ENCODE peak calls at places on chromosomes 16 and 17, in six cellular contexts. One of them, this sample, is unnamed.

GRCh38 chr16:86638642-86639041 is 60.3 kb downstream of the FOXL1 start:
- DNase-seq in HTR-8/SVneo: no peak
- DNase-seq in activated T-cell treated with anti-CD3 and anti-CD28 coated beads for 1 hour: no peak
- DNase-seq in left lung: peak; percentile 53
- DNase-seq in NCI-H1092 treated with DMSO at 0.1 percent for 48 hours: no peak
- DNase-seq in Jurkat, Clone E6-1: no peak
- DNase-seq in this sample: no peak

GRCh38 chr17:9645858-9646555 is 690 bp downstream of the USP43 start:
- DNase-seq in HTR-8/SVneo: no peak
- DNase-seq in Jurkat, Clone E6-1: no peak
- DNase-seq in NCI-H1092 treated with DMSO at 0.1 percent for 48 hours: no peak
- DNase-seq in left lung: peak; percentile 89
- DNase-seq in activated T-cell treated with anti-CD3 and anti-CD28 coated beads for 1 hour: no peak
- DNase-seq in this sample: peak; percentile 21

GRCh38 chr16:55832788-55833583 is at the start of gene CES1:
- DNase-seq in HTR-8/SVneo: no peak
- DNase-seq in NCI-H1092 treated with DMSO at 0.1 percent for 48 hours: no peak
- DNase-seq in left lung: peak; percentile 87
- DNase-seq in activated T-cell treated with anti-CD3 and anti-CD28 coated beads for 1 hour: no peak
- DNase-seq in Jurkat, Clone E6-1: no peak
- DNase-seq in this sample: no peak

GRCh38 chr16:50680907-50681885 is at the start of gene SNX20:
- DNase-seq in activated T-cell treated with anti-CD3 and anti-CD28 coated beads for 1 hour: peak; percentile 55
- DNase-seq in HTR-8/SVneo: no peak
- DNase-seq in NCI-H1092 treated with DMSO at 0.1 percent for 48 hours: no peak
- DNase-seq in Jurkat, Clone E6-1: no peak
- DNase-seq in left lung: peak; percentile 84
- DNase-seq in this sample: no peak

GRCh38 chr17:31389673-31390381 is 1.6 kb upstream of the RAB11FIP4 start:
- DNase-seq in activated T-cell treated with anti-CD3 and anti-CD28 coated beads for 1 hour: no peak
- DNase-seq in NCI-H1092 treated with DMSO at 0.1 percent for 48 hours: no peak
- DNase-seq in Jurkat, Clone E6-1: no peak
- DNase-seq in HTR-8/SVneo: no peak
- DNase-seq in left lung: no peak
- DNase-seq in this sample: no peak

GRCh38 chr17:65794572-65794971 is 233.1 kb upstream of the AXIN2 start:
- DNase-seq in left lung: no peak
- DNase-seq in HTR-8/SVneo: peak; percentile 56
- DNase-seq in NCI-H1092 treated with DMSO at 0.1 percent for 48 hours: peak; percentile 8
- DNase-seq in Jurkat, Clone E6-1: peak; percentile 31
- DNase-seq in activated T-cell treated with anti-CD3 and anti-CD28 coated beads for 1 hour: no peak
- DNase-seq in this sample: no peak

GRCh38 chr17:56779898-56780777 is 53.6 kb downstream of the C17orf67 start:
- DNase-seq in NCI-H1092 treated with DMSO at 0.1 percent for 48 hours: peak; percentile 53
- DNase-seq in activated T-cell treated with anti-CD3 and anti-CD28 coated beads for 1 hour: peak; percentile 84
- DNase-seq in left lung: peak; percentile 99
- DNase-seq in HTR-8/SVneo: peak; percentile 84
- DNase-seq in Jurkat, Clone E6-1: peak; percentile 82
- DNase-seq in this sample: peak; percentile 30

GRCh38 chr17:83067071-83067717 is 12.2 kb upstream of the METRNL start:
- DNase-seq in activated T-cell treated with anti-CD3 and anti-CD28 coated beads for 1 hour: no peak
- DNase-seq in NCI-H1092 treated with DMSO at 0.1 percent for 48 hours: no peak
- DNase-seq in left lung: peak; percentile 69
- DNase-seq in Jurkat, Clone E6-1: no peak
- DNase-seq in HTR-8/SVneo: no peak
- DNase-seq in this sample: no peak

GRCh38 chr17:74743755-74744154 is 4.7 kb upstream of the NHERF1 start:
- DNase-seq in NCI-H1092 treated with DMSO at 0.1 percent for 48 hours: no peak
- DNase-seq in Jurkat, Clone E6-1: no peak
- DNase-seq in activated T-cell treated with anti-CD3 and anti-CD28 coated beads for 1 hour: no peak
- DNase-seq in left lung: no peak
- DNase-seq in HTR-8/SVneo: no peak
- DNase-seq in this sample: no peak

GRCh38 chr16:10923650-10924214 is 18.5 kb downstream of the DEXI start:
- DNase-seq in Jurkat, Clone E6-1: no peak
- DNase-seq in NCI-H1092 treated with DMSO at 0.1 percent for 48 hours: peak; percentile 21
- DNase-seq in HTR-8/SVneo: no peak
- DNase-seq in activated T-cell treated with anti-CD3 and anti-CD28 coated beads for 1 hour: no peak
- DNase-seq in left lung: no peak
- DNase-seq in this sample: no peak

GRCh38 chr17:61007980-61008379 is 330.3 kb downstream of the BCAS3 start:
- DNase-seq in Jurkat, Clone E6-1: no peak
- DNase-seq in left lung: no peak
- DNase-seq in NCI-H1092 treated with DMSO at 0.1 percent for 48 hours: no peak
- DNase-seq in activated T-cell treated with anti-CD3 and anti-CD28 coated beads for 1 hour: no peak
- DNase-seq in HTR-8/SVneo: no peak
- DNase-seq in this sample: no peak

GRCh38 chr16:46765050-46765449 is 16.9 kb upstream of the MYLK3 start:
- DNase-seq in activated T-cell treated with anti-CD3 and anti-CD28 coated beads for 1 hour: no peak
- DNase-seq in NCI-H1092 treated with DMSO at 0.1 percent for 48 hours: no peak
- DNase-seq in Jurkat, Clone E6-1: peak; percentile 20
- DNase-seq in HTR-8/SVneo: no peak
- DNase-seq in left lung: no peak
- DNase-seq in this sample: no peak

GRCh38 chr16:85249418-85249817 is 137.1 kb upstream of the CIBAR2 start:
- DNase-seq in activated T-cell treated with anti-CD3 and anti-CD28 coated beads for 1 hour: no peak
- DNase-seq in left lung: no peak
- DNase-seq in HTR-8/SVneo: no peak
- DNase-seq in NCI-H1092 treated with DMSO at 0.1 percent for 48 hours: no peak
- DNase-seq in Jurkat, Clone E6-1: no peak
- DNase-seq in this sample: no peak

GRCh38 chr17:16472539-16472938 is 19.5 kb downstream of the LRRC75A start:
- DNase-seq in HTR-8/SVneo: no peak
- DNase-seq in Jurkat, Clone E6-1: no peak
- DNase-seq in NCI-H1092 treated with DMSO at 0.1 percent for 48 hours: no peak
- DNase-seq in left lung: no peak
- DNase-seq in activated T-cell treated with anti-CD3 and anti-CD28 coated beads for 1 hour: no peak
- DNase-seq in this sample: no peak

GRCh38 chr17:48915459-48916282 is 7.5 kb downstream of the UBE2Z start:
- DNase-seq in NCI-H1092 treated with DMSO at 0.1 percent for 48 hours: no peak
- DNase-seq in left lung: no peak
- DNase-seq in HTR-8/SVneo: peak; percentile 62
- DNase-seq in Jurkat, Clone E6-1: no peak
- DNase-seq in activated T-cell treated with anti-CD3 and anti-CD28 coated beads for 1 hour: no peak
- DNase-seq in this sample: no peak

GRCh38 chr17:2955931-2956582 is 107.3 kb downstream of the OR1D5 start:
- DNase-seq in HTR-8/SVneo: no peak
- DNase-seq in activated T-cell treated with anti-CD3 and anti-CD28 coated beads for 1 hour: no peak
- DNase-seq in NCI-H1092 treated with DMSO at 0.1 percent for 48 hours: no peak
- DNase-seq in left lung: no peak
- DNase-seq in Jurkat, Clone E6-1: no peak
- DNase-seq in this sample: no peak

GRCh38 chr16:3017806-3018506 is at the start of gene CLDN6:
- DNase-seq in left lung: no peak
- DNase-seq in Jurkat, Clone E6-1: no peak
- DNase-seq in NCI-H1092 treated with DMSO at 0.1 percent for 48 hours: peak; percentile 12
- DNase-seq in activated T-cell treated with anti-CD3 and anti-CD28 coated beads for 1 hour: no peak
- DNase-seq in HTR-8/SVneo: no peak
- DNase-seq in this sample: no peak

GRCh38 chr16:59543641-59544040 is 809.5 kb upstream of the GOT2 start:
- DNase-seq in Jurkat, Clone E6-1: no peak
- DNase-seq in left lung: no peak
- DNase-seq in HTR-8/SVneo: no peak
- DNase-seq in NCI-H1092 treated with DMSO at 0.1 percent for 48 hours: no peak
- DNase-seq in activated T-cell treated with anti-CD3 and anti-CD28 coated beads for 1 hour: no peak
- DNase-seq in this sample: no peak

GRCh38 chr17:45052052-45052772 is 780 bp upstream of the DCAKD start:
- DNase-seq in Jurkat, Clone E6-1: peak; percentile 88
- DNase-seq in activated T-cell treated with anti-CD3 and anti-CD28 coated beads for 1 hour: peak; percentile 7
- DNase-seq in HTR-8/SVneo: no peak
- DNase-seq in left lung: peak; percentile 82
- DNase-seq in NCI-H1092 treated with DMSO at 0.1 percent for 48 hours: peak; percentile 54
- DNase-seq in this sample: peak; percentile 49

GRCh38 chr17:35804658-35805192 is 4.6 kb upstream of the TAF15 start:
- DNase-seq in left lung: no peak
- DNase-seq in Jurkat, Clone E6-1: peak; percentile 89
- DNase-seq in NCI-H1092 treated with DMSO at 0.1 percent for 48 hours: peak; percentile 92
- DNase-seq in HTR-8/SVneo: peak; percentile 89
- DNase-seq in activated T-cell treated with anti-CD3 and anti-CD28 coated beads for 1 hour: no peak
- DNase-seq in this sample: peak; percentile 60

GRCh38 chr17:44547625-44548297 is 9.5 kb upstream of the FZD2 start:
- DNase-seq in HTR-8/SVneo: no peak
- DNase-seq in activated T-cell treated with anti-CD3 and anti-CD28 coated beads for 1 hour: no peak
- DNase-seq in Jurkat, Clone E6-1: no peak
- DNase-seq in NCI-H1092 treated with DMSO at 0.1 percent for 48 hours: no peak
- DNase-seq in left lung: no peak
- DNase-seq in this sample: no peak

GRCh38 chr16:51276335-51276734 is 125.3 kb upstream of the SALL1 start:
- DNase-seq in left lung: no peak
- DNase-seq in HTR-8/SVneo: no peak
- DNase-seq in activated T-cell treated with anti-CD3 and anti-CD28 coated beads for 1 hour: no peak
- DNase-seq in NCI-H1092 treated with DMSO at 0.1 percent for 48 hours: no peak
- DNase-seq in Jurkat, Clone E6-1: no peak
- DNase-seq in this sample: no peak

GRCh38 chr17:66522591-66523272 is 220.3 kb downstream of the PRKCA start:
- DNase-seq in NCI-H1092 treated with DMSO at 0.1 percent for 48 hours: no peak
- DNase-seq in left lung: no peak
- DNase-seq in activated T-cell treated with anti-CD3 and anti-CD28 coated beads for 1 hour: no peak
- DNase-seq in HTR-8/SVneo: no peak
- DNase-seq in Jurkat, Clone E6-1: no peak
- DNase-seq in this sample: no peak

GRCh38 chr17:50787106-50787505 is 19.8 kb upstream of the ANKRD40CL start:
- DNase-seq in Jurkat, Clone E6-1: no peak
- DNase-seq in activated T-cell treated with anti-CD3 and anti-CD28 coated beads for 1 hour: no peak
- DNase-seq in NCI-H1092 treated with DMSO at 0.1 percent for 48 hours: no peak
- DNase-seq in left lung: no peak
- DNase-seq in HTR-8/SVneo: no peak
- DNase-seq in this sample: no peak

GRCh38 chr16:11138026-11138768 is 117.8 kb downstream of the SOCS1 start:
- DNase-seq in Jurkat, Clone E6-1: no peak
- DNase-seq in activated T-cell treated with anti-CD3 and anti-CD28 coated beads for 1 hour: no peak
- DNase-seq in NCI-H1092 treated with DMSO at 0.1 percent for 48 hours: no peak
- DNase-seq in left lung: no peak
- DNase-seq in HTR-8/SVneo: no peak
- DNase-seq in this sample: no peak

GRCh38 chr17:78174332-78174869 is 6.0 kb downstream of the SYNGR2 start:
- DNase-seq in NCI-H1092 treated with DMSO at 0.1 percent for 48 hours: no peak
- DNase-seq in left lung: peak; percentile 96
- DNase-seq in Jurkat, Clone E6-1: no peak
- DNase-seq in HTR-8/SVneo: no peak
- DNase-seq in activated T-cell treated with anti-CD3 and anti-CD28 coated beads for 1 hour: no peak
- DNase-seq in this sample: no peak

GRCh38 chr17:72488542-72489272 is 367.9 kb downstream of the SOX9 start:
- DNase-seq in NCI-H1092 treated with DMSO at 0.1 percent for 48 hours: no peak
- DNase-seq in HTR-8/SVneo: no peak
- DNase-seq in Jurkat, Clone E6-1: no peak
- DNase-seq in activated T-cell treated with anti-CD3 and anti-CD28 coated beads for 1 hour: no peak
- DNase-seq in left lung: no peak
- DNase-seq in this sample: no peak

GRCh38 chr16:84999200-84999599 is 12.1 kb downstream of the ZDHHC7 start:
- DNase-seq in activated T-cell treated with anti-CD3 and anti-CD28 coated beads for 1 hour: no peak
- DNase-seq in Jurkat, Clone E6-1: no peak
- DNase-seq in HTR-8/SVneo: no peak
- DNase-seq in NCI-H1092 treated with DMSO at 0.1 percent for 48 hours: no peak
- DNase-seq in left lung: no peak
- DNase-seq in this sample: no peak

GRCh38 chr16:85391769-85392583 is 221.1 kb upstream of the GSE1 start:
- DNase-seq in activated T-cell treated with anti-CD3 and anti-CD28 coated beads for 1 hour: no peak
- DNase-seq in HTR-8/SVneo: no peak
- DNase-seq in NCI-H1092 treated with DMSO at 0.1 percent for 48 hours: no peak
- DNase-seq in Jurkat, Clone E6-1: no peak
- DNase-seq in left lung: peak; percentile 17
- DNase-seq in this sample: no peak

GRCh38 chr16:46830417-46830901 is 521 bp downstream of the C16orf87 start:
- DNase-seq in left lung: peak; percentile 93
- DNase-seq in HTR-8/SVneo: no peak
- DNase-seq in NCI-H1092 treated with DMSO at 0.1 percent for 48 hours: no peak
- DNase-seq in activated T-cell treated with anti-CD3 and anti-CD28 coated beads for 1 hour: peak; percentile 11
- DNase-seq in Jurkat, Clone E6-1: no peak
- DNase-seq in this sample: no peak

GRCh38 chr16:11213799-11214198 is 42.2 kb downstream of the SOCS1 start:
- DNase-seq in Jurkat, Clone E6-1: no peak
- DNase-seq in NCI-H1092 treated with DMSO at 0.1 percent for 48 hours: no peak
- DNase-seq in left lung: no peak
- DNase-seq in activated T-cell treated with anti-CD3 and anti-CD28 coated beads for 1 hour: no peak
- DNase-seq in HTR-8/SVneo: no peak
- DNase-seq in this sample: no peak

GRCh38 chr17:78332530-78332929 is 27.3 kb downstream of the SOCS3 start:
- DNase-seq in NCI-H1092 treated with DMSO at 0.1 percent for 48 hours: no peak
- DNase-seq in activated T-cell treated with anti-CD3 and anti-CD28 coated beads for 1 hour: no peak
- DNase-seq in Jurkat, Clone E6-1: no peak
- DNase-seq in HTR-8/SVneo: no peak
- DNase-seq in left lung: no peak
- DNase-seq in this sample: no peak

GRCh38 chr16:31149894-31150890 is at the start of gene PRSS36:
- DNase-seq in Jurkat, Clone E6-1: no peak
- DNase-seq in left lung: no peak
- DNase-seq in HTR-8/SVneo: no peak
- DNase-seq in activated T-cell treated with anti-CD3 and anti-CD28 coated beads for 1 hour: no peak
- DNase-seq in NCI-H1092 treated with DMSO at 0.1 percent for 48 hours: no peak
- DNase-seq in this sample: no peak

GRCh38 chr17:79808763-79809529 is 12.1 kb upstream of the CBX8 start:
- DNase-seq in Jurkat, Clone E6-1: peak; percentile 62
- DNase-seq in HTR-8/SVneo: peak; percentile 47
- DNase-seq in left lung: no peak
- DNase-seq in NCI-H1092 treated with DMSO at 0.1 percent for 48 hours: peak; percentile 81
- DNase-seq in activated T-cell treated with anti-CD3 and anti-CD28 coated beads for 1 hour: no peak
- DNase-seq in this sample: no peak